ENCODE peak calls at places on chromosome 11, in ten cellular contexts. W, Z, H, Y, K, G, M, O, A and E are unnamed samples.

GRCh38 chr11:81874627-81875026 is 859.0 kb downstream of the FAM181B start:
- DNase-seq in G (peak), Y (no peak), O (no peak), W (no peak), M (no peak), Z (no peak), A (no peak), H (no peak), K (no peak), E (no peak)

GRCh38 chr11:45232341-45233080 is 53.6 kb downstream of the SYT13 start:
- DNase-seq in Z (no peak), K (no peak), A (peak), G (no peak), W (no peak), O (no peak), H (no peak), Y (peak), M (no peak), E (no peak)

GRCh38 chr11:67409261-67409666 is 5.4 kb downstream of the TBC1D10C start:
- DNase-seq in G (peak), M (peak), Z (no peak), W (no peak), O (no peak), A (peak), Y (no peak), H (no peak), K (no peak), E (no peak)

GRCh38 chr11:3089236-3090061 is 32.2 kb upstream of the CARS1 start:
- DNase-seq in M (no peak), W (no peak), H (no peak), G (no peak), Z (no peak), Y (peak), A (peak), O (no peak), K (no peak), E (no peak)

GRCh38 chr11:81203876-81204275 is 1529.8 kb downstream of the FAM181B start:
- DNase-seq in K (no peak), O (no peak), G (no peak), A (no peak), M (no peak), H (no peak), Z (no peak), W (no peak), Y (no peak), E (no peak)

GRCh38 chr11:70205766-70206165 is 2.7 kb downstream of the FADD start:
- DNase-seq in H (no peak), O (no peak), Y (no peak), K (no peak), A (no peak), M (no peak), G (no peak), W (no peak), Z (no peak), E (no peak)

GRCh38 chr11:16367252-16367651 is 10.9 kb upstream of the SOX6 start:
- DNase-seq in K (no peak), Z (no peak), A (no peak), H (no peak), Y (no peak), G (no peak), M (no peak), W (no peak), O (no peak), E (no peak)

GRCh38 chr11:19660076-19660475 is 52.6 kb upstream of the NAV2 start:
- DNase-seq in W (peak), Y (no peak), Z (no peak), G (no peak), O (no peak), H (no peak), M (no peak), A (no peak), K (no peak), E (no peak)

GRCh38 chr11:13942908-13943505 is 19.5 kb upstream of the SPON1 start:
- DNase-seq in K (no peak), Z (no peak), G (no peak), W (no peak), O (no peak), A (no peak), M (no peak), H (no peak), Y (no peak), E (no peak)

GRCh38 chr11:70229737-70230136 is 26.6 kb downstream of the FADD start:
- DNase-seq in K (no peak), Y (no peak), M (no peak), O (no peak), Z (no peak), W (no peak), H (no peak), G (no peak), A (no peak), E (no peak)

GRCh38 chr11:8234425-8234821 is 29.3 kb downstream of the LMO1 start:
- DNase-seq in Z (no peak), Y (no peak), O (no peak), G (no peak), K (no peak), A (peak), W (no peak), H (no peak), M (no peak), E (no peak)

GRCh38 chr11:62689421-62690183 is at the start of gene LRRN4CL:
- DNase-seq in K (peak), O (no peak), H (no peak), Z (no peak), W (peak), A (peak), Y (peak), M (no peak), G (no peak), E (no peak)

GRCh38 chr11:82701847-82702520 is 31.7 kb downstream of the FAM181B start:
- DNase-seq in Y (no peak), G (no peak), M (no peak), O (no peak), K (no peak), A (peak), Z (no peak), W (peak), H (peak), E (peak)

GRCh38 chr11:27700351-27701261 is at the start of gene BDNF:
- DNase-seq in Z (no peak), O (no peak), K (no peak), Y (no peak), H (no peak), M (peak), W (peak), A (peak), G (no peak), E (no peak)

GRCh38 chr11:67644042-67644441 is 4.5 kb upstream of the TBX10 start:
- DNase-seq in W (peak), H (no peak), G (peak), O (no peak), Y (no peak), M (no peak), K (no peak), A (peak), Z (no peak), E (no peak)

GRCh38 chr11:4183410-4184057 is 88.9 kb downstream of the RRM1 start:
- DNase-seq in G (no peak), M (peak), K (no peak), Y (no peak), H (no peak), W (no peak), A (no peak), O (no peak), Z (no peak), E (no peak)

GRCh38 chr11:111555255-111555654 is 14.7 kb downstream of the LAYN start:
- DNase-seq in A (no peak), O (no peak), H (no peak), W (no peak), Y (no peak), M (no peak), G (no peak), K (no peak), Z (no peak), E (no peak)

GRCh38 chr11:19116315-19116970 is 525 bp upstream of the ZDHHC13 start:
- DNase-seq in G (no peak), W (no peak), H (no peak), Z (no peak), A (peak), Y (no peak), K (no peak), O (no peak), M (peak), E (no peak)

GRCh38 chr11:126216526-126217305 is 5.1 kb downstream of the FAM118B start:
- DNase-seq in A (no peak), O (no peak), G (no peak), K (no peak), Z (no peak), M (no peak), Y (no peak), W (no peak), H (no peak), E (no peak)

GRCh38 chr11:1928891-1929541 is 9.5 kb downstream of the TNNT3 start:
- DNase-seq in W (no peak), M (no peak), H (no peak), A (peak), K (no peak), Y (no peak), O (no peak), G (no peak), Z (no peak), E (no peak)

GRCh38 chr11:3198815-3199214 is 19.8 kb downstream of the MRGPRG start:
- DNase-seq in K (no peak), Z (no peak), M (no peak), O (no peak), G (no peak), A (peak), Y (peak), H (no peak), W (no peak), E (no peak)

GRCh38 chr11:124719534-124719933 is 20.2 kb upstream of the NRGN start:
- DNase-seq in Z (no peak), H (no peak), Y (no peak), K (no peak), G (no peak), O (no peak), M (no peak), A (no peak), W (no peak), E (no peak)

GRCh38 chr11:16346975-16347374 is 9.4 kb downstream of the SOX6 start:
- DNase-seq in O (no peak), Z (no peak), H (no peak), A (no peak), G (no peak), Y (no peak), K (no peak), W (peak), M (no peak), E (no peak)

GRCh38 chr11:114111369-114112042 is 52.0 kb downstream of the ZBTB16 start:
- DNase-seq in W (no peak), M (no peak), A (no peak), Y (no peak), Z (no peak), K (no peak), O (no peak), H (no peak), G (peak), E (no peak)

GRCh38 chr11:13247606-13248320 is 29.8 kb upstream of the BMAL1 start:
- DNase-seq in H (no peak), M (no peak), Z (no peak), Y (no peak), K (no peak), O (no peak), W (no peak), A (no peak), G (no peak), E (no peak)

GRCh38 chr11:122668562-122669090 is 13.1 kb downstream of the UBASH3B start:
- DNase-seq in W (no peak), A (no peak), H (no peak), M (no peak), Y (no peak), Z (no peak), K (no peak), G (peak), O (no peak), E (no peak)

GRCh38 chr11:118321386-118322082 is 17.0 kb downstream of the CD3E start:
- DNase-seq in Y (no peak), A (no peak), H (no peak), O (no peak), K (no peak), W (peak), Z (no peak), G (peak), M (no peak), E (no peak)

GRCh38 chr11:113817626-113818025 is 38.0 kb downstream of the CLDN25 start:
- DNase-seq in W (no peak), Z (no peak), H (no peak), A (no peak), K (no peak), Y (no peak), M (no peak), O (no peak), G (no peak), E (no peak)

GRCh38 chr11:100546714-100547113 is 140.4 kb upstream of the ARHGAP42 start:
- DNase-seq in Y (no peak), H (no peak), A (no peak), O (no peak), G (no peak), Z (no peak), K (no peak), M (no peak), W (peak), E (no peak)

GRCh38 chr11:64186205-64187165 is 514 bp downstream of the STIP1 start:
- DNase-seq in M (peak), A (no peak), K (peak), O (peak), G (no peak), Z (no peak), W (peak), Y (no peak), H (no peak), E (no peak)

GRCh38 chr11:28615542-28615941 is 507.4 kb downstream of the METTL15 start:
- DNase-seq in O (no peak), G (no peak), A (no peak), Y (no peak), M (no peak), Z (no peak), H (no peak), W (no peak), K (no peak), E (no peak)

GRCh38 chr11:8959546-8960166 is 4.6 kb downstream of the TMEM9B start:
- DNase-seq in Y (no peak), O (no peak), K (no peak), G (peak), Z (no peak), A (peak), M (no peak), W (peak), H (no peak), E (no peak)

GRCh38 chr11:112085822-112086421 is 634 bp downstream of the TIMM8B start:
- DNase-seq in H (no peak), K (peak), Y (no peak), G (peak), Z (no peak), M (no peak), W (peak), A (no peak), O (peak), E (no peak)

GRCh38 chr11:133531971-133532651 is at the start of gene OPCML:
- DNase-seq in G (no peak), A (no peak), K (no peak), O (no peak), Z (no peak), Y (no peak), H (peak), M (no peak), W (peak), E (peak)

GRCh38 chr11:113111156-113111555 is 149.9 kb downstream of the NCAM1 start:
- DNase-seq in Y (no peak), Z (no peak), K (no peak), G (no peak), A (no peak), O (no peak), H (no peak), W (no peak), M (no peak), E (no peak)

GRCh38 chr11:111531156-111531555 is 9.4 kb upstream of the LAYN start:
- DNase-seq in A (no peak), H (no peak), O (no peak), K (no peak), W (no peak), Y (no peak), Z (no peak), M (no peak), G (no peak), E (no peak)

GRCh38 chr11:73875840-73876239 is 806 bp downstream of the COA4 start:
- DNase-seq in G (no peak), A (no peak), Z (no peak), H (no peak), M (peak), O (no peak), Y (no peak), W (peak), K (no peak), E (no peak)

GRCh38 chr11:62842171-62842717 is 2.9 kb upstream of the WDR74 start:
- DNase-seq in G (no peak), K (no peak), Y (peak), A (no peak), H (peak), Z (no peak), O (no peak), M (peak), W (peak), E (no peak)

GRCh38 chr11:127675602-127676001 is 675.0 kb upstream of the KIRREL3 start:
- DNase-seq in M (no peak), Z (no peak), H (no peak), G (no peak), W (peak), A (no peak), K (no peak), Y (no peak), O (no peak), E (no peak)